ENCODE peak calls at places on chromosomes 16 and 17, in five cellular contexts. V is GM23248, C is fibroblast of lung, R is OCI-LY7, A is mammary epithelial cell. M is an unnamed sample. For H4K20me1, the result is how much of the 10 kb centered on the place peaks cover.

GRCh38 chr17:43598359-43599045 is 52.4 kb upstream of the ETV4 start:
- DNase-seq in V (no peak), C (no peak), A (no peak), R (no peak), M (no peak)

GRCh38 chr16:4142268-4142667 is 26.0 kb upstream of the ADCY9 start:
- DNase-seq in V (peak), A (no peak), C (no peak), R (no peak), M (no peak)

GRCh38 chr16:86294535-86294934 is 215.8 kb upstream of the FOXF1 start:
- DNase-seq in R (no peak), V (no peak), C (no peak), A (no peak), M (no peak)

GRCh38 chr17:13749566-13750235 is 148.0 kb upstream of the HS3ST3A1 start:
- DNase-seq in V (no peak), C (no peak), A (no peak), R (no peak), M (no peak)

GRCh38 chr17:3798273-3799180 is 2.5 kb downstream of the ITGAE start:
- DNase-seq in V (peak), R (no peak), C (no peak), A (no peak), M (no peak)

GRCh38 chr17:79839363-79840203 is at the start of gene CBX4:
- DNase-seq in A (peak), R (peak), V (peak), C (peak), M (peak)

GRCh38 chr16:87056551-87056950 is 260.6 kb downstream of the C16orf95 start:
- DNase-seq in A (no peak), C (no peak), V (no peak), R (no peak), M (no peak)

GRCh38 chr16:30867747-30868146 is 26.1 kb downstream of the BCL7C start:
- DNase-seq in V (peak), A (no peak), R (no peak), C (no peak), M (peak)

GRCh38 chr17:67568961-67569360 is 148.8 kb upstream of the NOL11 start:
- DNase-seq in C (no peak), A (no peak), R (peak), V (no peak), M (no peak)

GRCh38 chr17:80283116-80283852 is 22.6 kb downstream of the RNF213 start:
- DNase-seq in R (peak), V (no peak), A (no peak), C (no peak), M (no peak)

GRCh38 chr16:13561276-13561675 is 358.7 kb upstream of the ERCC4 start:
- DNase-seq in V (no peak), C (no peak), R (no peak), A (no peak), M (no peak)

DNA sequence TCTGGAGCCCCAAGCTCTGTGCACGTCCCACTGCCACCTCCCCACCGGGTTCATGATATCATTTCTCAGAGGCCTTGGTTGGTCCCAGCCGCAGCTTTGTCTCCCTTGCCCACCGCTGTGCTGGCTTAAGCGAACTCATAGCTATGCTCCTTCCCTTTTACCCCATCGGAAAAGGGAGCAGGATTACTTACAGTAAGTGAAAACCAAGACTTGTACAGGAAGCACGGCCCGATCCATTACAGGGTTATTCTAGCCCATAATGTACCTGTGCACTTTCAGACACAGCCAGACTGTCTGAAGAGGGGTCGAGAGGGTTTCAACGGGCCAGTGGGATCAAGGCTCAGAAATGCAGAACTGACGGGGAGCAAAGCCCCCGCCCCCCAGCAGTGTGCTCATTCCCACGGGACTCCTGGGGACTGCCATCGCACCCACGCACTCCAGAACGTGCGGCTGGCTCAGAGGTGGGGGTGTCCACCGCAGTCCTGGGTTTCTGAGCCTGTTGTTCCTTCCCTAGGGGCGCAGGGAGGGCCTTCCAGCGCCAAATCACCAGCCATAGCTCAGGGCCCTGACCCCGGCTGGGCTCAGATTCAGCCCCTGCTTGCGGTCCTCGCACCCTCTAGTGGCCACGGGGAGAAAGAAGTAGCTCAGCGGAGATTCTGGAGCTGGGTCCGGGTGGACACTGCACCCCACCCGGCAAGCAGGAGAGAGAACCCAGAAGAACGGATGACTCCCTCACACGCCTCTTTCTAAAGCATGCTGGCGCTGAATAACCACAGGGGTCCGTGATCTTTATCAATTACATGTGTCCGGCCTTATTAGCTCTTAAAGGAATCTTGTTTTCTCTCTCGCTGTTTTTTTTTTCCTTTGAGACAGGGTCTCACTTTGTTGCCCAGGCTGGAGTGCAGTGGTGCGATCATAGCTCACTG is 44.9 kb upstream of the USP7 start:
- DNase-seq in C (peak), R (peak), V (peak), A (peak), M (peak)
- H4K20me1 ChIP-seq in C (under half), R (under half), V (under half), A (under half), M (under half)

GRCh38 chr17:4839965-4840892 is 7.1 kb downstream of the MINK1 start:
- DNase-seq in V (no peak), R (no peak), A (no peak), C (no peak), M (no peak)

GRCh38 chr17:4843451-4843850 is 10.3 kb downstream of the MINK1 start:
- DNase-seq in A (no peak), R (no peak), C (no peak), V (no peak), M (no peak)

GRCh38 chr17:4845128-4845527 is 12.0 kb downstream of the MINK1 start:
- DNase-seq in V (no peak), R (no peak), A (no peak), C (no peak), M (no peak)

GRCh38 chr17:4840893-4841242 is 7.7 kb downstream of the MINK1 start:
- DNase-seq in C (no peak), V (no peak), A (no peak), R (no peak), M (no peak)

DNA sequence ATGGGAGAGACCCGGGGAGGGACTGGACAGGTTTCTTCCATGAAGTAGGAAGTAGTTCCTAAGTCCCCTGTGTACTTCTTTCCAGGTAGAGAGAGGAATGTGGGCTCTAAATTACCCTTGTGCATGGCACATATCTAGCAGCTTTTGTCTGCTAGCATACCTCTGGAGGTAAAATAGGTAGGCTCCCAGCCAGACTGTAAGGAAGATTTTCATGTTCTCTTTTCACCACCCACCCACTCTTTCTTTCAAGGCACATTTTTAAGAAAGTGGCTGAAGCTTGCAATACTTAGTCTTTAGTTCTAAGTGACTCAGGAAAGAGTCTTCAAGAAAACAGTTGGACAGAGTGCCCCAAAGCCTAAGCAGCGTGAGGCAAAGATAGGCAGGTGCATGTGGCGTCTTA is 9.2 kb downstream of the MINK1 start:
- DNase-seq in A (no peak), R (no peak), C (no peak), V (no peak), M (no peak)
- H4K20me1 ChIP-seq in A (under half), R (under half), C (under half), V (under half), M (under half)

DNA sequence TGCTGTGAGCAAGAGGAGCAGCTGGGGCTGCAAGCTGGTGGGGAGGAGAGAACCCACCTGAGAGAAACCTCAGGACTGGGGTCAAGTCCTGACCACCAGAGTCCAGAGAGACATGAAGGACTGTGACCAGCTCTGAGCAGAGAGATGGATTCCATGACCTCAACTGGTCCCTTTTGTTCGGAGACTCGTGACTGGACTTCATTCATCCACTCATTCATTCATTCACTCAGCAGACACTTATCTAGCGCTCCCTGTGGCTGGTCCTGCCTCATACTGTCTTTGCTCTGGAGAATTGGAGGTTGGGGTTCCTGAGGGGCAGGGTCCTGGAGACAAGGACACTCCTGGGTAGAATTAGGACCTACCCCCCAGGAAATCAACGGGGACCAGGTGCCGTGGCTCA is 4.0 kb downstream of the ERBB2 start:
- DNase-seq in R (no peak), A (no peak), C (no peak), V (no peak), M (no peak)
- H4K20me1 ChIP-seq in R (under half), A (under half), C (under half), V (under half), M (under half)

GRCh38 chr17:60602385-60602742 is 2.4 kb downstream of the PPM1D start:
- DNase-seq in A (no peak), V (peak), C (no peak), R (no peak), M (no peak)
- H4K20me1 ChIP-seq in A (under half), V (under half), C (under half), R (under half), M (under half)

GRCh38 chr17:1980665-1981250 is 44.4 kb downstream of the RTN4RL1 start:
- DNase-seq in R (no peak), A (no peak), C (no peak), V (no peak), M (no peak)
- H4K20me1 ChIP-seq in R (under half), A (under half), C (under half), V (under half), M (under half)